ENCODE peak calls at places on chromosomes 11 and 22, in seven cellular contexts. B is choroid plexus epithelial cell; L is NCI-H1930; Q is HEK293T; C is omental fat pad; G is activated naive CD4-positive, alpha-beta T cell; E is adrenal gland. V is an unnamed sample.

GRCh38 chr11:17972987-17973386 is 39.9 kb downstream of the SERGEF start:
- DNase-seq in B (peak), L (peak), Q (peak), C (no peak), G (no peak), E (peak), V (peak)

GRCh38 chr11:2484576-2485125 is 39.8 kb downstream of the KCNQ1 start:
- DNase-seq in B (no peak), L (no peak), Q (no peak), C (no peak), G (no peak), E (no peak), V (no peak)

GRCh38 chr22:42365337-42365865 is 66.8 kb downstream of the NFAM1 start:
- DNase-seq in B (no peak), L (no peak), Q (no peak), C (no peak), G (no peak), E (peak), V (no peak)

GRCh38 chr22:23246982-23247766 is 66.9 kb downstream of the BCR start:
- DNase-seq in B (no peak), L (no peak), Q (no peak), C (no peak), G (no peak), E (no peak), V (no peak)

GRCh38 chr11:60918941-60919275 is 5.0 kb downstream of the TMEM109 start:
- DNase-seq in B (peak), L (no peak), Q (no peak), C (no peak), G (no peak), E (no peak), V (no peak)

GRCh38 chr22:47654922-47655451 is 892.5 kb downstream of the TBC1D22A start:
- DNase-seq in B (no peak), L (no peak), Q (no peak), C (no peak), G (no peak), E (no peak), V (no peak)

GRCh38 chr22:45212306-45212709 is 28.4 kb downstream of the KIAA0930 start:
- DNase-seq in B (peak), L (no peak), Q (no peak), C (no peak), G (no peak), E (peak), V (peak)

GRCh38 chr11:109697140-109697843 is 275.3 kb downstream of the C11orf87 start:
- DNase-seq in B (peak), L (no peak), Q (peak), C (no peak), G (no peak), E (no peak), V (no peak)

GRCh38 chr11:17384002-17384511 is 4.4 kb downstream of the KCNJ11 start:
- DNase-seq in B (peak), L (peak), Q (peak), C (no peak), G (peak), E (peak), V (peak)

GRCh38 chr11:15745266-15745665 is 611.1 kb downstream of the SOX6 start:
- DNase-seq in B (peak), L (no peak), Q (no peak), C (no peak), G (no peak), E (no peak), V (no peak)

GRCh38 chr11:96337541-96338530 is 5.2 kb downstream of the MAML2 start:
- DNase-seq in B (peak), L (no peak), Q (no peak), C (no peak), G (peak), E (no peak), V (no peak)

GRCh38 chr11:114395776-114396175 is 4.5 kb downstream of the C11orf71 start:
- DNase-seq in B (peak), L (no peak), Q (no peak), C (no peak), G (no peak), E (no peak), V (no peak)

GRCh38 chr22:20550851-20551744 is 43.7 kb downstream of the MED15 start:
- DNase-seq in B (peak), L (no peak), Q (no peak), C (no peak), G (peak), E (peak), V (peak)

GRCh38 chr11:85810871-85811611 is at the start of gene SYTL2:
- DNase-seq in B (no peak), L (peak), Q (peak), C (peak), G (peak), E (peak), V (peak)

GRCh38 chr11:43072096-43072495 is 239.7 kb upstream of the API5 start:
- DNase-seq in B (no peak), L (no peak), Q (no peak), C (no peak), G (no peak), E (no peak), V (no peak)

GRCh38 chr11:125494987-125495725 is 909 bp downstream of the FEZ1 start:
- DNase-seq in B (peak), L (no peak), Q (peak), C (no peak), G (no peak), E (no peak), V (peak)

GRCh38 chr11:27291302-27291889 is 71.6 kb downstream of the CCDC34 start:
- DNase-seq in B (peak), L (no peak), Q (no peak), C (no peak), G (no peak), E (no peak), V (peak)

GRCh38 chr22:31139866-31140716 is at the start of gene PLA2G3:
- DNase-seq in B (peak), L (no peak), Q (no peak), C (no peak), G (no peak), E (no peak), V (no peak)

GRCh38 chr22:23565942-23566715 is 14.0 kb downstream of the IGLL1 start:
- DNase-seq in B (no peak), L (no peak), Q (peak), C (no peak), G (no peak), E (no peak), V (peak)